ENCODE peak calls at places on chromosomes 1 and 21, in ten cellular contexts. I is SK-N-SH, B is OCI-LY7, Z is left ventricle myocardium inferior, W is tibial nerve, L is right lobe of liver, X is esophagus muscularis mucosa, E is adrenal gland, Y is heart left ventricle, C is brain microvascular endothelial cell. O is an unnamed sample.
A peak's percentile ranks its signal among the peaks of the same experiment; 100 is the strongest.

GRCh38 chr1:208233978-208234377 is 10.2 kb downstream of the PLXNA2 start:
- DNase-seq in Y (no peak), X (no peak), I (no peak), B (no peak), C (no peak), L (no peak), E (no peak), W (no peak), Z (no peak), O (no peak)

GRCh38 chr1:212782422-212783154 is 9.0 kb downstream of the NSL1 start:
- DNase-seq in W (no peak), L (no peak), Y (no peak), I (peak; percentile 41), E (no peak), Z (no peak), B (peak; percentile 42), C (peak; percentile 38), X (no peak), O (no peak)

GRCh38 chr1:4554291-4554865 is 100.0 kb upstream of the AJAP1 start:
- DNase-seq in E (no peak), Z (no peak), X (peak; percentile 64), C (no peak), L (no peak), W (no peak), B (no peak), I (no peak), Y (no peak), O (no peak)

GRCh38 chr1:218355269-218355668 is 10.1 kb downstream of the TGFB2 start:
- DNase-seq in L (no peak), X (no peak), C (no peak), Y (no peak), Z (no peak), I (no peak), E (no peak), W (no peak), B (no peak), O (no peak)

GRCh38 chr1:6603851-6604558 is 1.3 kb upstream of the KLHL21 start:
- DNase-seq in Y (peak; percentile 82), X (no peak), E (peak; percentile 72), I (no peak), Z (peak; percentile 81), W (peak; percentile 76), B (no peak), L (peak; percentile 80), C (peak; percentile 84), O (no peak)

GRCh38 chr1:6154525-6155319 is 25.4 kb downstream of the CHD5 start:
- DNase-seq in X (no peak), B (no peak), C (no peak), W (no peak), Z (no peak), I (no peak), L (no peak), Y (no peak), E (no peak), O (no peak)

GRCh38 chr1:198373376-198373775 is 167.1 kb downstream of the ATP6V1G3 start:
- DNase-seq in Y (no peak), C (peak; percentile 23), I (no peak), L (no peak), E (no peak), X (no peak), Z (no peak), B (no peak), W (no peak), O (no peak)

GRCh38 chr1:174134000-174134659 is 25.2 kb upstream of the RABGAP1L start:
- DNase-seq in B (peak; percentile 77), Y (no peak), Z (no peak), L (no peak), I (no peak), E (no peak), W (no peak), X (no peak), C (no peak), O (no peak)

GRCh38 chr1:161932668-161933067 is 91.0 kb downstream of the OLFML2B start:
- DNase-seq in Y (peak; percentile 35), X (no peak), E (peak; percentile 37), L (no peak), B (no peak), I (no peak), Z (peak; percentile 28), W (peak; percentile 19), C (no peak), O (no peak)

GRCh38 chr1:227895828-227896685 is 51.7 kb downstream of the WNT9A start:
- DNase-seq in C (no peak), Z (no peak), B (no peak), E (peak; percentile 17), W (no peak), I (no peak), X (no peak), Y (peak; percentile 24), L (peak; percentile 9), O (no peak)

GRCh38 chr21:37412603-37413360 is 46.2 kb downstream of the DYRK1A start:
- DNase-seq in L (no peak), B (no peak), C (no peak), E (no peak), I (no peak), Z (no peak), Y (no peak), X (no peak), W (no peak), O (no peak)

GRCh38 chr1:30476911-30477459 is 246.4 kb downstream of the MATN1 start:
- DNase-seq in I (no peak), E (no peak), C (no peak), W (no peak), L (no peak), B (no peak), Z (no peak), X (no peak), Y (no peak), O (no peak)

GRCh38 chr1:155858805-155859233 is 548 bp upstream of the SYT11 start:
- DNase-seq in I (no peak), W (peak; percentile 33), E (peak; percentile 43), B (no peak), L (peak; percentile 23), Z (peak; percentile 15), Y (no peak), C (peak; percentile 4), X (no peak), O (no peak)

GRCh38 chr21:33993286-33994231 is 78.0 kb upstream of the ATP5PO start:
- DNase-seq in Z (no peak), W (no peak), X (no peak), L (no peak), C (no peak), E (no peak), I (no peak), Y (peak; percentile 31), B (peak; percentile 40), O (no peak)

GRCh38 chr1:110690966-110691365 is 16.2 kb upstream of the KCNA3 start:
- DNase-seq in L (no peak), W (no peak), Z (no peak), E (no peak), B (no peak), I (no peak), X (no peak), Y (no peak), C (no peak), O (no peak)

GRCh38 chr1:27618341-27619067 is 14.6 kb upstream of the AHDC1 start:
- DNase-seq in E (no peak), W (no peak), Z (no peak), Y (no peak), B (no peak), C (no peak), L (no peak), X (no peak), I (no peak), O (no peak)

GRCh38 chr1:200959341-200959985 is 64.1 kb downstream of the KIF21B start:
- DNase-seq in W (no peak), B (no peak), C (no peak), X (no peak), Y (no peak), L (no peak), E (no peak), I (no peak), Z (no peak), O (no peak)

GRCh38 chr1:48227165-48228013 is 4.9 kb downstream of the SLC5A9 start:
- DNase-seq in W (no peak), Y (no peak), C (no peak), B (peak; percentile 58), Z (no peak), E (no peak), I (no peak), L (no peak), X (no peak), O (no peak)

GRCh38 chr1:15616704-15617172 is 520 bp upstream of the DDI2 start:
- DNase-seq in C (no peak), Z (no peak), E (no peak), I (peak; percentile 38), W (no peak), Y (peak; percentile 25), B (no peak), X (no peak), L (no peak), O (no peak)
- H3K27ac ChIP-seq in C (peak overlapping the region; percentile 45), Z (peak overlapping the region; percentile 97), E (peak overlapping the region; percentile 97), I (peak overlapping the region; percentile 82), W (peak overlapping the region; percentile 96), Y (peak overlapping the region; percentile 98), B (peak overlapping the region; percentile 71), X (peak overlapping the region; percentile 96), L (peak overlapping the region; percentile 96), O (peak overlapping the region; percentile 96)

GRCh38 chr1:77889671-77890070 is 1.2 kb downstream of the NEXN start:
- DNase-seq in W (no peak), Y (no peak), I (no peak), B (no peak), Z (no peak), E (no peak), C (peak; percentile 60), X (no peak), L (no peak), O (peak; percentile 12)
- H3K27ac ChIP-seq in W (no peak overlapping the region), Y (peak overlapping the region; percentile 89), I (peak overlapping the region; percentile 89), B (no peak overlapping the region), Z (peak overlapping the region; percentile 98), E (peak overlapping the region; percentile 94), C (peak overlapping the region; percentile 90), X (peak overlapping the region; percentile 98), L (no peak overlapping the region), O (peak overlapping the region; percentile 81)

GRCh38 chr1:211735208-211736170 is 60.1 kb upstream of the NEK2 start:
- DNase-seq in B (no peak), W (peak; percentile 9), E (peak; percentile 89), Y (no peak), C (peak; percentile 89), I (peak; percentile 35), L (no peak), Z (no peak), X (no peak), O (peak; percentile 14)
- H3K27ac ChIP-seq in B (no peak overlapping the region), W (peak overlapping the region; percentile 8), E (peak overlapping the region; percentile 75), Y (no peak overlapping the region), C (peak overlapping the region; percentile 40), I (peak overlapping the region; percentile 78), L (no peak overlapping the region), Z (no peak overlapping the region), X (no peak overlapping the region), O (no peak overlapping the region)

DNA sequence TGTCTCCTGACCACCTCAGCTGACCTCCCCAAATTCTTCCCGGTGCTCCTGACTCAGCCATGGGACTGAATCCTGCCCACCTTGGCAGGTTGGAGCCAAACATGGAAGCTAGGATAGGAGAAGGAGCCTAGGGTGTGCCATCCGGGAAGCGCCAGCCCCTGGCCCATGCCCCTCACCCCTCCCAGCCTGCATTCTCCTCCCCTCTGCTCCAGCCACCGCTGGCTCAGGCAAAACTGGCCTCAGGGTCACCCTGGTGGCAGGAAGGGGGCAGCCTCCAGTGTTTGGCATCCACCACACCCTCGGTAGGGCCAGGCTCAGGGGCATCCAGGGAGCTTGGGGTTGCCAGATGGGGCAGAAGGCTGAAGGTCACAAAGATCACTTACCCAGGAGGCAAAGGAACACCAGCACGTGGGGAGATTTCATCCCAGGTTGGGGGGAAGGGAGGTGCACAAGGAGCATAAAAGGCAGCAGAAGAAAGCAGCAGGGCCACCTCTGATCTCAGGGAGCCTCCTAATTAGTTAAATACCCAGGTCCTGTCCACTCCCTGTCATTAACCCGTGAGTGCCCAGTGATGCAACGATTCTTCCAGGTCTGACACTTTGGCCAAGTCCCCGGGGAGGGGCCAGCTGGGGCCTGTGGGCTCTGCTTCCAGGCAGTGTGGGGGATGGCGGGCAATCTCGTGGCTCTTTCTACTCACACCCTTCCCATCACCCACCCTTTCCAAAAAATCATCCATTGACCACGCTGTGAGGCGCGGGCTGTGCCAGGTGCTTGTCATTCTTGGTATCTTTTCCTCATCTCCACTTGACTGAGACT is at the start of gene PLA2G2E:
- DNase-seq in Z (no peak), E (no peak), W (no peak), L (no peak), X (no peak), I (no peak), B (no peak), C (no peak), Y (no peak), O (no peak)
- H3K27ac ChIP-seq in Z (no peak within 1 kb of the TSS), E (no peak within 1 kb of the TSS), W (no peak within 1 kb of the TSS), L (no peak within 1 kb of the TSS), X (no peak within 1 kb of the TSS), I (no peak within 1 kb of the TSS), B (no peak within 1 kb of the TSS), C (no peak within 1 kb of the TSS), Y (no peak within 1 kb of the TSS), O (no peak within 1 kb of the TSS)